ENCODE peak calls at places on chromosomes 12 and 14, in six cellular contexts. One of them, this sample, is unnamed.

GRCh38 chr12:48031135-48031960 is 27.1 kb upstream of the COL2A1 start:
- DNase-seq in endothelial cell of umbilical vein: no peak
- DNase-seq in tibial nerve: no peak
- DNase-seq in mammary epithelial cell: peak; percentile 61
- DNase-seq in SJSA1: peak; percentile 74
- DNase-seq in CD8-positive, alpha-beta memory T cell: no peak
- DNase-seq in this sample: no peak

GRCh38 chr12:112543666-112544185 is 125.0 kb downstream of the PTPN11 start:
- DNase-seq in tibial nerve: no peak
- DNase-seq in mammary epithelial cell: no peak
- DNase-seq in SJSA1: peak; percentile 66
- DNase-seq in CD8-positive, alpha-beta memory T cell: no peak
- DNase-seq in endothelial cell of umbilical vein: no peak
- DNase-seq in this sample: no peak

GRCh38 chr14:101223147-101223546 is 319.6 kb upstream of the RTL1 start:
- DNase-seq in SJSA1: no peak
- DNase-seq in tibial nerve: no peak
- DNase-seq in endothelial cell of umbilical vein: no peak
- DNase-seq in mammary epithelial cell: no peak
- DNase-seq in CD8-positive, alpha-beta memory T cell: no peak
- DNase-seq in this sample: no peak

GRCh38 chr12:41983394-41983793 is 161.3 kb downstream of the GXYLT1 start:
- DNase-seq in CD8-positive, alpha-beta memory T cell: no peak
- DNase-seq in SJSA1: no peak
- DNase-seq in tibial nerve: no peak
- DNase-seq in mammary epithelial cell: no peak
- DNase-seq in endothelial cell of umbilical vein: no peak
- DNase-seq in this sample: no peak

GRCh38 chr14:100901391-100902183 is 1.9 kb downstream of the RTL1 start:
- DNase-seq in mammary epithelial cell: no peak
- DNase-seq in tibial nerve: no peak
- DNase-seq in CD8-positive, alpha-beta memory T cell: no peak
- DNase-seq in endothelial cell of umbilical vein: no peak
- DNase-seq in SJSA1: no peak
- DNase-seq in this sample: peak; percentile 56

GRCh38 chr12:96073346-96074336 is 38.3 kb upstream of the LTA4H start:
- DNase-seq in SJSA1: no peak
- DNase-seq in CD8-positive, alpha-beta memory T cell: no peak
- DNase-seq in tibial nerve: no peak
- DNase-seq in mammary epithelial cell: peak; percentile 60
- DNase-seq in endothelial cell of umbilical vein: no peak
- DNase-seq in this sample: no peak

GRCh38 chr14:54450535-54450934 is 9.4 kb upstream of the CNIH1 start:
- DNase-seq in CD8-positive, alpha-beta memory T cell: no peak
- DNase-seq in endothelial cell of umbilical vein: no peak
- DNase-seq in tibial nerve: no peak
- DNase-seq in SJSA1: no peak
- DNase-seq in mammary epithelial cell: peak; percentile 14
- DNase-seq in this sample: no peak

GRCh38 chr14:103803661-103804060 is 43.7 kb downstream of the PPP1R13B start:
- DNase-seq in CD8-positive, alpha-beta memory T cell: no peak
- DNase-seq in tibial nerve: no peak
- DNase-seq in SJSA1: no peak
- DNase-seq in mammary epithelial cell: peak; percentile 78
- DNase-seq in endothelial cell of umbilical vein: no peak
- DNase-seq in this sample: no peak

GRCh38 chr14:105486974-105487448 is 325 bp downstream of the CRIP1 start:
- DNase-seq in endothelial cell of umbilical vein: no peak
- DNase-seq in mammary epithelial cell: no peak
- DNase-seq in SJSA1: no peak
- DNase-seq in CD8-positive, alpha-beta memory T cell: peak; percentile 58
- DNase-seq in tibial nerve: no peak
- DNase-seq in this sample: peak; percentile 95

GRCh38 chr12:4118017-4118510 is 155.5 kb upstream of the CCND2 start:
- DNase-seq in endothelial cell of umbilical vein: no peak
- DNase-seq in tibial nerve: peak; percentile 38
- DNase-seq in mammary epithelial cell: peak; percentile 45
- DNase-seq in SJSA1: peak; percentile 56
- DNase-seq in CD8-positive, alpha-beta memory T cell: peak; percentile 28
- DNase-seq in this sample: peak; percentile 49

GRCh38 chr12:130439250-130439649 is 101.6 kb downstream of the PIWIL1 start:
- DNase-seq in mammary epithelial cell: no peak
- DNase-seq in tibial nerve: no peak
- DNase-seq in SJSA1: no peak
- DNase-seq in CD8-positive, alpha-beta memory T cell: no peak
- DNase-seq in endothelial cell of umbilical vein: no peak
- DNase-seq in this sample: no peak

GRCh38 chr14:51929920-51930682 is 59.2 kb upstream of the RTRAF start:
- DNase-seq in CD8-positive, alpha-beta memory T cell: no peak
- DNase-seq in SJSA1: no peak
- DNase-seq in tibial nerve: no peak
- DNase-seq in mammary epithelial cell: peak; percentile 3
- DNase-seq in endothelial cell of umbilical vein: peak; percentile 29
- DNase-seq in this sample: no peak

GRCh38 chr14:44530482-44530881 is 23.4 kb upstream of the FSCB start:
- DNase-seq in CD8-positive, alpha-beta memory T cell: no peak
- DNase-seq in SJSA1: no peak
- DNase-seq in tibial nerve: no peak
- DNase-seq in endothelial cell of umbilical vein: no peak
- DNase-seq in mammary epithelial cell: no peak
- DNase-seq in this sample: no peak

GRCh38 chr14:73740921-73741326 is 26.7 kb upstream of the PNMA1 start:
- DNase-seq in CD8-positive, alpha-beta memory T cell: no peak
- DNase-seq in tibial nerve: peak; percentile 70
- DNase-seq in mammary epithelial cell: peak; percentile 81
- DNase-seq in endothelial cell of umbilical vein: no peak
- DNase-seq in SJSA1: no peak
- DNase-seq in this sample: peak; percentile 86

GRCh38 chr12:124053855-124054254 is 80.8 kb downstream of the ZNF664 start:
- DNase-seq in endothelial cell of umbilical vein: peak; percentile 92
- DNase-seq in CD8-positive, alpha-beta memory T cell: no peak
- DNase-seq in mammary epithelial cell: no peak
- DNase-seq in tibial nerve: peak; percentile 33
- DNase-seq in SJSA1: peak; percentile 42
- DNase-seq in this sample: no peak

GRCh38 chr12:26287666-26288408 is 92.5 kb downstream of the SSPN start:
- DNase-seq in endothelial cell of umbilical vein: no peak
- DNase-seq in SJSA1: no peak
- DNase-seq in tibial nerve: no peak
- DNase-seq in CD8-positive, alpha-beta memory T cell: no peak
- DNase-seq in mammary epithelial cell: peak; percentile 99
- DNase-seq in this sample: peak; percentile 87

GRCh38 chr12:16350682-16351081 is 3.2 kb downstream of the MGST1 start:
- DNase-seq in SJSA1: no peak
- DNase-seq in CD8-positive, alpha-beta memory T cell: no peak
- DNase-seq in tibial nerve: peak; percentile 52
- DNase-seq in endothelial cell of umbilical vein: no peak
- DNase-seq in mammary epithelial cell: peak; percentile 98
- DNase-seq in this sample: peak; percentile 82

GRCh38 chr12:127803545-127803944 is 463.4 kb upstream of the TMEM132C start:
- DNase-seq in SJSA1: no peak
- DNase-seq in CD8-positive, alpha-beta memory T cell: no peak
- DNase-seq in mammary epithelial cell: no peak
- DNase-seq in tibial nerve: no peak
- DNase-seq in endothelial cell of umbilical vein: no peak
- DNase-seq in this sample: no peak

GRCh38 chr14:95045255-95045701 is 112.1 kb downstream of the DICER1 start:
- DNase-seq in endothelial cell of umbilical vein: no peak
- DNase-seq in mammary epithelial cell: no peak
- DNase-seq in tibial nerve: no peak
- DNase-seq in CD8-positive, alpha-beta memory T cell: no peak
- DNase-seq in SJSA1: no peak
- DNase-seq in this sample: no peak

GRCh38 chr14:55707365-55707804 is 127.4 kb downstream of the KTN1 start:
- DNase-seq in mammary epithelial cell: peak; percentile 47
- DNase-seq in CD8-positive, alpha-beta memory T cell: no peak
- DNase-seq in tibial nerve: no peak
- DNase-seq in endothelial cell of umbilical vein: peak; percentile 51
- DNase-seq in SJSA1: peak; percentile 64
- DNase-seq in this sample: no peak

GRCh38 chr14:69101331-69101826 is 51.5 kb downstream of the DCAF5 start:
- DNase-seq in endothelial cell of umbilical vein: peak; percentile 80
- DNase-seq in CD8-positive, alpha-beta memory T cell: no peak
- DNase-seq in mammary epithelial cell: peak; percentile 75
- DNase-seq in tibial nerve: no peak
- DNase-seq in SJSA1: peak; percentile 52
- DNase-seq in this sample: no peak

GRCh38 chr14:99468081-99468480 is 12.6 kb downstream of the SETD3 start:
- DNase-seq in SJSA1: no peak
- DNase-seq in CD8-positive, alpha-beta memory T cell: no peak
- DNase-seq in tibial nerve: no peak
- DNase-seq in endothelial cell of umbilical vein: no peak
- DNase-seq in mammary epithelial cell: no peak
- DNase-seq in this sample: no peak

DNA sequence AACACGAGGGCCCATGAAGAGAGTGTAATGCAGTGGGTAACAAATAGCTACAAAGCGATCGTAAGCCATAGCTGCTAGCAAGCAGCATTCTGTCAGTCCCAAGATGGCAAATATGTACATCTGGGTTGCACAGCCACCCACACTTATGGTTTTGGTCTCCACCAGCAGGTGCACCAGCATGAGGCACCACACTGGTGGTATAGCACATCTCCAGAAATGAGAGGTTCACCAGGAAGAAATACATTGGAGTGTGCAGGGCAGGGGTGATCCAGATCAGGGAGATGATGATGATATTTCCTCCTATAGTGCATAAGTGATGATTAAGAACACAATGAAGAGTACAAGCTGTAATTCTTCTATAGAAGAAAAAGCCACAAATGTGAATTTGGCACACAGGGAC is 26.4 kb upstream of the OR10A7 start:
- DNase-seq in mammary epithelial cell: no peak
- DNase-seq in CD8-positive, alpha-beta memory T cell: no peak
- DNase-seq in endothelial cell of umbilical vein: no peak
- DNase-seq in tibial nerve: no peak
- DNase-seq in SJSA1: no peak
- DNase-seq in this sample: no peak
- H3K4me1 ChIP-seq in mammary epithelial cell: no peaks in the 10 kb centered on the region
- H3K4me1 ChIP-seq in CD8-positive, alpha-beta memory T cell: no peaks in the 10 kb centered on the region
- H3K4me1 ChIP-seq in endothelial cell of umbilical vein: no peaks in the 10 kb centered on the region
- H3K4me1 ChIP-seq in tibial nerve: no peaks in the 10 kb centered on the region
- H3K4me1 ChIP-seq in SJSA1: no peaks in the 10 kb centered on the region
- H3K4me1 ChIP-seq in this sample: no peaks in the 10 kb centered on the region

GRCh38 chr12:98373982-98374381 is 141.4 kb upstream of the TMPO start:
- DNase-seq in endothelial cell of umbilical vein: no peak
- DNase-seq in SJSA1: no peak
- DNase-seq in mammary epithelial cell: no peak
- DNase-seq in tibial nerve: no peak
- DNase-seq in CD8-positive, alpha-beta memory T cell: no peak
- DNase-seq in this sample: no peak
- H3K4me3 ChIP-seq in endothelial cell of umbilical vein: no peak overlapping the region
- H3K4me3 ChIP-seq in SJSA1: no peak overlapping the region
- H3K4me3 ChIP-seq in mammary epithelial cell: no peak overlapping the region
- H3K4me3 ChIP-seq in tibial nerve: no peak overlapping the region
- H3K4me3 ChIP-seq in CD8-positive, alpha-beta memory T cell: no peak overlapping the region
- H3K4me3 ChIP-seq in this sample: no peak overlapping the region

DNA sequence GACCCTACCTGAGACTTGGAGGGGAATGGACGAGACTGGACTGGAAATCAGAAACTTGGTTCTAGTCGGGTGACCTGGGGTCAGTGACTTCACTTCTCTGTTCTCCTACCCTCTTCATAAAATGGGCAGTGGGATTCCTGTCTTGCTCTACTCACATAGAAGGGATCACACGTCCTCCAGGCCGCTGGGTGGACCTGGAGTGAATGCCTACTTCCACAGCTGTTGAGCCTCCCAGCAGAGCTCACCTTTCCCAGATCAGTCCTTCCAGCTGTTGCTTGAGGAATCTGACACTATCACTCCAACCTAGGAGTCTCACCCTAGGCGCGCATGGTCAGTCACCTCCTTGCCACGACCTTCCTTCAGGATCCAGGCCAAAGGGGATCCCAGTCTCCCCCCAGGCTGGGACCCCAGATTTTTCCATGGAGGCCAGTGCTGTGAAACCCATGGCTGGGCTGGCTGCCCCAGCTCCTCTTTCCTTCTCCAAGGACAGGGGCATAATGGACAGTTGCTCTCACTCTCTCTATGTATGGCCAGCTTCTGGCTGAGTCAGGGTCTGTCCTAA is 641 bp downstream of the ACVRL1 start:
- DNase-seq in SJSA1: no peak
- DNase-seq in endothelial cell of umbilical vein: peak; percentile 55
- DNase-seq in mammary epithelial cell: no peak
- DNase-seq in tibial nerve: peak; percentile 9
- DNase-seq in CD8-positive, alpha-beta memory T cell: no peak
- DNase-seq in this sample: peak; percentile 7
- H3K27ac ChIP-seq in SJSA1: no peak overlapping the region
- H3K27ac ChIP-seq in endothelial cell of umbilical vein: peak overlapping the region; percentile 99
- H3K27ac ChIP-seq in mammary epithelial cell: no peak overlapping the region
- H3K27ac ChIP-seq in tibial nerve: peak overlapping the region; percentile 89
- H3K27ac ChIP-seq in CD8-positive, alpha-beta memory T cell: no peak overlapping the region
- H3K27ac ChIP-seq in this sample: peak overlapping the region; percentile 64

GRCh38 chr12:106118278-106118820 is 20.4 kb downstream of the NUAK1 start:
- DNase-seq in SJSA1: no peak
- DNase-seq in mammary epithelial cell: no peak
- DNase-seq in endothelial cell of umbilical vein: no peak
- DNase-seq in tibial nerve: no peak
- DNase-seq in CD8-positive, alpha-beta memory T cell: no peak
- DNase-seq in this sample: no peak
- H3K4me1 ChIP-seq in SJSA1: peaks cover 41% of the 10 kb centered on the region
- H3K4me1 ChIP-seq in mammary epithelial cell: peaks cover 17% of the 10 kb centered on the region
- H3K4me1 ChIP-seq in endothelial cell of umbilical vein: peaks cover 11% of the 10 kb centered on the region
- H3K4me1 ChIP-seq in tibial nerve: peaks cover 28% of the 10 kb centered on the region
- H3K4me1 ChIP-seq in CD8-positive, alpha-beta memory T cell: no peaks in the 10 kb centered on the region
- H3K4me1 ChIP-seq in this sample: peaks cover 7% of the 10 kb centered on the region

GRCh38 chr14:36430169-36430568 is 89.9 kb downstream of the NKX2-1 start:
- DNase-seq in endothelial cell of umbilical vein: no peak
- DNase-seq in CD8-positive, alpha-beta memory T cell: no peak
- DNase-seq in tibial nerve: no peak
- DNase-seq in SJSA1: no peak
- DNase-seq in mammary epithelial cell: no peak
- DNase-seq in this sample: no peak
- H3K4me3 ChIP-seq in endothelial cell of umbilical vein: no peak overlapping the region
- H3K4me3 ChIP-seq in CD8-positive, alpha-beta memory T cell: no peak overlapping the region
- H3K4me3 ChIP-seq in tibial nerve: no peak overlapping the region
- H3K4me3 ChIP-seq in SJSA1: no peak overlapping the region
- H3K4me3 ChIP-seq in mammary epithelial cell: no peak overlapping the region
- H3K4me3 ChIP-seq in this sample: no peak overlapping the region

GRCh38 chr14:50633954-50634353 is 34.2 kb downstream of the SAV1 start:
- DNase-seq in CD8-positive, alpha-beta memory T cell: no peak
- DNase-seq in tibial nerve: no peak
- DNase-seq in endothelial cell of umbilical vein: no peak
- DNase-seq in SJSA1: no peak
- DNase-seq in mammary epithelial cell: no peak
- DNase-seq in this sample: no peak

GRCh38 chr14:50635136-50635535 is 33.0 kb downstream of the SAV1 start:
- DNase-seq in tibial nerve: no peak
- DNase-seq in endothelial cell of umbilical vein: no peak
- DNase-seq in CD8-positive, alpha-beta memory T cell: no peak
- DNase-seq in mammary epithelial cell: no peak
- DNase-seq in SJSA1: no peak
- DNase-seq in this sample: no peak

GRCh38 chr14:50631408-50631821 is 36.7 kb downstream of the SAV1 start:
- DNase-seq in tibial nerve: no peak
- DNase-seq in endothelial cell of umbilical vein: no peak
- DNase-seq in mammary epithelial cell: no peak
- DNase-seq in CD8-positive, alpha-beta memory T cell: no peak
- DNase-seq in SJSA1: no peak
- DNase-seq in this sample: no peak
- H3K27ac ChIP-seq in tibial nerve: no peak overlapping the region
- H3K27ac ChIP-seq in endothelial cell of umbilical vein: no peak overlapping the region
- H3K27ac ChIP-seq in mammary epithelial cell: no peak overlapping the region
- H3K27ac ChIP-seq in CD8-positive, alpha-beta memory T cell: no peak overlapping the region
- H3K27ac ChIP-seq in SJSA1: no peak overlapping the region
- H3K27ac ChIP-seq in this sample: no peak overlapping the region

GRCh38 chr12:46364300-46364696 is 8.3 kb downstream of the SLC38A2 start:
- DNase-seq in SJSA1: no peak
- DNase-seq in CD8-positive, alpha-beta memory T cell: no peak
- DNase-seq in mammary epithelial cell: no peak
- DNase-seq in tibial nerve: no peak
- DNase-seq in endothelial cell of umbilical vein: no peak
- DNase-seq in this sample: no peak
- H3K4me1 ChIP-seq in SJSA1: peaks cover 43% of the 10 kb centered on the region
- H3K4me1 ChIP-seq in CD8-positive, alpha-beta memory T cell: peaks cover 52% of the 10 kb centered on the region
- H3K4me1 ChIP-seq in mammary epithelial cell: peaks cover 51% of the 10 kb centered on the region
- H3K4me1 ChIP-seq in tibial nerve: peaks cover 58% of the 10 kb centered on the region
- H3K4me1 ChIP-seq in endothelial cell of umbilical vein: peaks cover 57% of the 10 kb centered on the region
- H3K4me1 ChIP-seq in this sample: peaks cover 98% of the 10 kb centered on the region